ENCODE peak calls at places on chromosomes 5 and 9, in seven cellular contexts. W, X, C, T, J, Z and M are unnamed samples.

GRCh38 chr5:88954511-88954910 is 71.5 kb upstream of the MEF2C start:
- DNase-seq in W (no peak), C (no peak), T (no peak), J (no peak), X (no peak), Z (no peak), M (no peak)

GRCh38 chr9:110125207-110125751 is 82.7 kb downstream of the C9orf152 start:
- DNase-seq in Z (peak), C (peak), W (peak), J (peak), X (peak), T (peak), M (peak)

GRCh38 chr9:131843989-131844744 is 104.3 kb upstream of the RAPGEF1 start:
- DNase-seq in W (no peak), X (no peak), T (no peak), C (no peak), Z (no peak), J (no peak), M (no peak)

GRCh38 chr5:42900734-42901133 is 89.0 kb upstream of the SELENOP start:
- DNase-seq in T (no peak), C (no peak), W (no peak), J (no peak), X (no peak), Z (no peak), M (no peak)

GRCh38 chr5:131509811-131510210 is 125.2 kb downstream of the RAPGEF6 start:
- DNase-seq in C (no peak), X (no peak), W (no peak), J (no peak), T (no peak), Z (no peak), M (no peak)

GRCh38 chr5:54301852-54302251 is 8.5 kb downstream of the ARL15 start:
- DNase-seq in T (no peak), W (no peak), Z (no peak), C (no peak), J (no peak), X (no peak), M (no peak)

GRCh38 chr5:143495823-143496275 is 92.4 kb upstream of the NR3C1 start:
- DNase-seq in X (peak), W (peak), Z (no peak), C (peak), J (peak), T (peak), M (no peak)

GRCh38 chr9:27125030-27125429 is 16.0 kb downstream of the TEK start:
- DNase-seq in T (peak), C (peak), J (peak), Z (no peak), X (peak), W (peak), M (no peak)

GRCh38 chr9:96612105-96612965 is 7.3 kb downstream of the CDC14B start:
- DNase-seq in Z (no peak), X (peak), T (peak), C (peak), J (peak), W (no peak), M (no peak)

GRCh38 chr5:68274847-68275700 is 59.5 kb downstream of the PIK3R1 start:
- DNase-seq in W (no peak), C (no peak), Z (no peak), J (no peak), T (no peak), X (no peak), M (no peak)

GRCh38 chr5:83947763-83948162 is 227.1 kb upstream of the HAPLN1 start:
- DNase-seq in W (no peak), Z (no peak), X (no peak), T (no peak), C (no peak), J (no peak), M (no peak)

GRCh38 chr5:59840200-59840601 is 53.3 kb downstream of the PDE4D start:
- DNase-seq in C (peak), J (no peak), X (no peak), Z (no peak), W (peak), T (no peak), M (no peak)

GRCh38 chr9:128099932-128100491 is 27.5 kb downstream of the PTGES2 start:
- DNase-seq in C (no peak), T (no peak), Z (no peak), J (peak), W (peak), X (no peak), M (no peak)

GRCh38 chr5:169626779-169627178 is 10.3 kb upstream of the DOCK2 start:
- DNase-seq in J (no peak), W (peak), C (peak), X (no peak), T (no peak), Z (no peak), M (no peak)

GRCh38 chr5:4879693-4880303 is 260.3 kb upstream of the ADAMTS16 start:
- DNase-seq in C (peak), W (peak), T (peak), J (peak), Z (peak), X (peak), M (peak)

GRCh38 chr9:34443976-34444375 is 14.4 kb downstream of the FAM219A start:
- DNase-seq in Z (no peak), J (no peak), T (no peak), C (no peak), W (no peak), X (no peak), M (no peak)

GRCh38 chr9:89576404-89576824 is 28.4 kb upstream of the GADD45G start:
- DNase-seq in W (peak), J (peak), Z (no peak), X (peak), T (no peak), C (peak), M (no peak)

GRCh38 chr5:116135344-116135743 is 50.5 kb downstream of the COMMD10 start:
- DNase-seq in W (no peak), Z (no peak), C (no peak), X (no peak), T (no peak), J (no peak), M (no peak)

GRCh38 chr5:53425598-53426516 is 54.6 kb upstream of the FST start:
- DNase-seq in C (no peak), T (no peak), X (no peak), W (no peak), J (no peak), Z (peak), M (no peak)

GRCh38 chr5:178351221-178351825 is 118.7 kb upstream of the PHYKPL start:
- DNase-seq in C (no peak), T (no peak), W (no peak), X (no peak), Z (no peak), J (no peak), M (no peak)

GRCh38 chr9:3043369-3043768 is 199.5 kb upstream of the PUM3 start:
- DNase-seq in Z (no peak), T (no peak), J (no peak), W (peak), X (no peak), C (peak), M (no peak)

GRCh38 chr5:180594311-180595045 is 3.2 kb upstream of the SCGB3A1 start:
- DNase-seq in C (no peak), T (no peak), J (no peak), W (no peak), X (no peak), Z (peak), M (no peak)

GRCh38 chr9:108272350-108272899 is 583.4 kb downstream of the ACTL7B start:
- DNase-seq in J (peak), C (peak), Z (peak), X (peak), W (peak), T (peak), M (no peak)

GRCh38 chr9:13665418-13666066 is 386.1 kb upstream of the MPDZ start:
- DNase-seq in C (peak), X (no peak), Z (no peak), W (no peak), J (peak), T (no peak), M (no peak)

GRCh38 chr9:129141066-129142041 is 30.1 kb downstream of the PTPA start:
- DNase-seq in J (peak), C (peak), W (peak), Z (no peak), X (no peak), T (peak), M (no peak)

GRCh38 chr5:115685480-115685879 is 59.6 kb upstream of the TMED7 start:
- DNase-seq in C (no peak), X (no peak), W (peak), Z (no peak), T (no peak), J (no peak), M (no peak)

GRCh38 chr5:54900906-54901725 is 84.3 kb downstream of the ESM1 start:
- DNase-seq in J (no peak), T (peak), W (no peak), C (peak), X (no peak), Z (no peak), M (peak)

GRCh38 chr5:149141957-149142851 is 911 bp downstream of the ABLIM3 start:
- DNase-seq in C (peak), J (peak), X (no peak), Z (no peak), T (peak), W (peak), M (peak)

GRCh38 chr9:87596862-87597261 is 99.2 kb downstream of the DAPK1 start:
- DNase-seq in J (peak), T (no peak), W (no peak), X (no peak), C (no peak), Z (no peak), M (no peak)

GRCh38 chr5:125409496-125410351 is 663.3 kb upstream of the ZNF608 start:
- DNase-seq in X (no peak), T (no peak), Z (no peak), C (peak), W (peak), J (no peak), M (no peak)

GRCh38 chr5:51159164-51159563 is 224.1 kb upstream of the ISL1 start:
- DNase-seq in W (no peak), T (no peak), C (no peak), X (no peak), J (no peak), Z (peak), M (no peak)

GRCh38 chr5:179731791-179732411 is 721 bp upstream of the MAML1 start:
- DNase-seq in T (peak), Z (peak), C (peak), J (no peak), W (no peak), X (no peak), M (no peak)

GRCh38 chr9:89491688-89492087 is 6.2 kb downstream of the SEMA4D start:
- DNase-seq in J (no peak), C (no peak), T (no peak), Z (no peak), X (no peak), W (no peak), M (no peak)

GRCh38 chr5:97192580-97193421 is 9.8 kb upstream of the RIOK2 start:
- DNase-seq in X (no peak), W (no peak), T (no peak), Z (no peak), J (no peak), C (no peak), M (no peak)

GRCh38 chr5:2017540-2018389 is 135.0 kb upstream of the IRX4 start:
- DNase-seq in T (no peak), C (peak), W (peak), X (peak), J (peak), Z (peak), M (no peak)

GRCh38 chr9:78188594-78188993 is 47.3 kb upstream of the CEP78 start:
- DNase-seq in C (no peak), T (no peak), J (no peak), Z (no peak), X (no peak), W (no peak), M (no peak)

GRCh38 chr5:139760066-139761056 is 35.2 kb upstream of the PSD2 start:
- DNase-seq in C (peak), Z (no peak), X (no peak), J (peak), W (no peak), T (no peak), M (no peak)

GRCh38 chr5:89377752-89378455 is 494.9 kb upstream of the MEF2C start:
- DNase-seq in J (no peak), Z (no peak), W (no peak), T (no peak), X (no peak), C (no peak), M (no peak)

GRCh38 chr5:58477760-58478159 is 13.5 kb upstream of the GAPT start:
- DNase-seq in C (no peak), T (no peak), X (no peak), Z (no peak), J (no peak), W (no peak), M (no peak)

DNA sequence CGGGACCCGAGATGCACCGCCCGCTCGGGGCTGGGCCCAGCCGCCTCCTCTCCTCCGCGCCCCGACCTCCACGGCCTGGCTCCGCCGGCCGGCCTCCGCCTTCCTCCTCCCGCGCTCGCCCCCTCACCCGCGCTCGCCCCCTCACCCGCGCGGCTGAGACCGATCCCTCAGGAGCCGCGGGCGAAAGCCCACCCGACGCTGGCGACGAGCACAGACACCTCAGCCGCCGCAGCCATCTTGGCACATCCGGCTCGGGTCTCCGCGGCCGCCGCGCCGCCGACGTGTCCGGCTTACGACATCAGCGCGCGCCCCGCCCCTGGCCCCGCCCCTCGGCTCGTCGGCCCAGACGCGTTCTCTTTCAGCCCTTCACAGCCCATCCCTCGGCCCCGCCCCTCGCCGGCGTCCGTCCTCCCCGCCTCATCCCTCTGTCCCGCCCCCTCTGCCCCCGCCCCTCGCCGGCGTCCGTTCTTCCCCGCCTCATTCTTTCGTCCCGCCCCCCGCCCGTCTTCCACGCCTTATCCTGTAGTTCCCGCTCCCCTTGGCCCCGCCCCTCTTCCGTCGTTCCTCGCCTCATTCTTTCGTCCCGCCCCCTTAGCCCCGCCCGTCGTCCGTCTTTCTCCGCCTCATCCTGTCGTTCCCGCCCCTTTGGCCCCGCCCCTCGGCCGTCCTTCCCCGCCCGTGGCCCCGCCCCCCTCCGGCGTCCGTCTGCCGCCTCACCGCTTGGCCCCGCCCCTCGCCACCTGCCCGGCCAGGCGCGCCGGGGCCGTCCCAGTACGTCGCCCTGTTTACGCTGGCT is at the start of gene SEC16A:
- DNase-seq in T (peak), W (peak), C (peak), J (peak), Z (peak), X (peak), M (peak)
- TF ChIP-seq POLR2A in T (peak), W (peak), C (peak), J (peak), Z (peak), X (peak), M (peak)

DNA sequence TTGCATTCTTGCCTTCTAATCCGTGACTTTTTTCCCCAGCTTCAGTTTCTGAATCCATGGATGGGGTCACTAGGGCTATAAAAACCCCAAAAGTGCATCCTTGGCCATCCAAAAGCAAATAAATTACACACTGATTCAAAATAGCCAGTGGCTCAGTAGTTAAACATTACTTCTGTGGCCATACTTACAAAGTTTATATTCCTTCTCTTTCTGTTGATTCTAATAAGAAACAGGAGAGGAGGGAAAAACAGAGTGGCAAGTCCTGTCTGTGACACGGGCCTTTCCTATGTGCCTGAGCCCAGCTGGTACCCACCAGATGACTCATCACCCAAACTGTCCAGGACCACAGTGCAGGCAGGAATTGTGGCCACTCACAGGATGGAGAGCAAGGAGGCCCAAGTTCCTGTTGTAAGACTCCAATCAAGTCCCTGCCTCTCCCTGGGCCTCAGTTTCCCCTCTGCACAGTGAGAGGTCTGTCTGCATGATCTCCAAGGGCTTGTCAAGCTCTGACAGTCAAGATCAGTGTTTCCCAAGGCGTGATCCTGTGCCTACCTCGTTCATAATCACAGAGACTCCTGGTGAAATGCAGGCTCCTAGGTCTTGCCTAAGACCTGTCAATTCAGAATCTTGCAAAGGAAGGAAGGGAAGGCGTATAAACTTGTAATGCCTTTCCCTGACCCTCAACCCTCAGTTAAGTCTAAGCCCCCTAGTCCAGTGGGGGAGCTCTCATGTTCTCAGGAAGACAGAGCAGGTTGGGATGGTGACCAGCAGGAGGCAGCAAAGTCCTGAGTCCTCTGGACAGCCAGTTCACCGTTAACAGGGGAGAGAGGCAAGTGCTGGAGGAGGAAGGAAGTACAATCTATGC is 29.5 kb downstream of the TNIP1 start:
- DNase-seq in X (peak), Z (peak), T (peak), C (peak), J (peak), W (peak), M (no peak)
- TF ChIP-seq CTCF in X (peak), Z (peak), T (peak), C (peak), J (peak), W (peak), M (peak)

GRCh38 chr5:37206733-37207132 is 42.4 kb downstream of the CPLANE1 start:
- DNase-seq in T (no peak), J (no peak), W (no peak), X (no peak), Z (no peak), C (no peak), M (no peak)
- TF ChIP-seq POLR2A in T (no peak), J (no peak), W (no peak), X (no peak), Z (no peak), C (no peak), M (no peak)

DNA sequence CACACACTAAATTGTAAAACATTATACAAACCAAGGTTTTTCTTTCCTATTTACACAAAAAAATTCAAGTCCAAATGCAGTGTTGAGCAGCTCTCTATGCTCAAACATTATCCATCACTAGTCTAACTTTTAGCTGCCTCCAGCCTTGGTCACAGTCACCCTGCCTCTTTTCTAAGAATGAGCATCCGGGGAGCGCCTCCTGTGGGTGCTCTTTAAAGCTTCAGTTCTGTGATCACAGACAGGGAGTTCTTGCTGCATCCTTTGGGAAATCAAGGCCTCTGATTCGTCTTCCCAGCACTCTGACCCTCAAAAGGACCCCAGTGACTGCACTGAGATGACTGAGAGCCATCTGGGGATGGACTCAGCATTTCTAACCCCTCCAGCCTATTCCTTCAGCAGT is 289.6 kb downstream of the SEC61B start:
- DNase-seq in W (no peak), C (no peak), J (no peak), Z (no peak), T (no peak), X (no peak), M (peak)
- TF ChIP-seq CTCF in W (no peak), C (peak), J (no peak), Z (peak), T (no peak), X (no peak), M (no peak)